ENCODE peak calls at places on chromosomes 6 and 20, in eight cellular contexts. I is HS-5; N is Peyer's patch; O is HuH-7; A is pancreas; M is stimulated activated CD4-positive, alpha-beta T cell treated with anti-CD3 and anti-CD28 coated beads, Interleukin-4, amount 100 ng/mL, for 4 hours; B is NCI-H510A treated with DMSO at 0.1 percent for 48 hours; R is activated naive CD8-positive, alpha-beta T cell treated with anti-CD3 and anti-CD28 coated beads, Interleukin-2, amount 50 U/mL, for 24 hours. H is an unnamed sample.

GRCh38 chr6:84033523-84034451 is at the start of gene MRAP2:
- DNase-seq in B (no peak), O (peak; percentile 52), R (peak; percentile 2), N (peak; percentile 75), A (peak; percentile 16), I (no peak), M (no peak), H (no peak)

GRCh38 chr6:35031611-35032529 is 109.3 kb downstream of the TCP11 start:
- DNase-seq in O (no peak), B (no peak), M (no peak), R (no peak), N (no peak), I (no peak), A (no peak), H (no peak)

GRCh38 chr6:53647437-53648094 is 18.0 kb downstream of the KLHL31 start:
- DNase-seq in R (peak; percentile 36), A (no peak), B (no peak), I (peak; percentile 6), N (no peak), O (no peak), M (no peak), H (peak; percentile 54)

GRCh38 chr6:152428126-152428525 is 209.0 kb downstream of the SYNE1 start:
- DNase-seq in R (no peak), M (no peak), I (no peak), A (no peak), B (no peak), N (no peak), O (no peak), H (no peak)

GRCh38 chr6:147868493-147869222 is 360.2 kb downstream of the SAMD5 start:
- DNase-seq in B (peak; percentile 3), R (no peak), A (no peak), O (no peak), N (no peak), M (no peak), I (no peak), H (no peak)

GRCh38 chr6:158026901-158027589 is 45.4 kb downstream of the SYNJ2 start:
- DNase-seq in R (no peak), I (no peak), N (peak; percentile 47), B (no peak), M (no peak), O (no peak), A (no peak), H (no peak)

GRCh38 chr6:167089243-167090142 is 33.4 kb upstream of the CCR6 start:
- DNase-seq in M (no peak), O (no peak), B (no peak), N (no peak), I (no peak), A (no peak), R (no peak), H (no peak)

GRCh38 chr20:1827974-1828785 is 67.0 kb upstream of the SIRPA start:
- DNase-seq in R (no peak), B (no peak), I (no peak), M (no peak), N (peak; percentile 68), O (peak; percentile 90), A (peak; percentile 66), H (no peak)

GRCh38 chr20:16661738-16662137 is 68.1 kb upstream of the SNRPB2 start:
- DNase-seq in A (no peak), N (no peak), O (no peak), M (no peak), I (no peak), B (no peak), R (no peak), H (no peak)

GRCh38 chr6:13413906-13414555 is 73.4 kb downstream of the GFOD1 start:
- DNase-seq in O (no peak), A (no peak), I (no peak), B (no peak), N (no peak), R (no peak), M (no peak), H (no peak)

GRCh38 chr6:7051780-7052440 is 55.9 kb upstream of the RREB1 start:
- DNase-seq in O (peak; percentile 71), M (peak; percentile 43), B (peak; percentile 36), R (peak; percentile 48), N (peak; percentile 79), A (peak; percentile 74), I (no peak), H (peak; percentile 64)

GRCh38 chr20:63106108-63106764 is 99.5 kb upstream of the BHLHE23 start:
- DNase-seq in O (no peak), A (peak; percentile 75), N (no peak), I (no peak), R (no peak), B (no peak), M (no peak), H (no peak)

GRCh38 chr6:159908535-159908934 is 17.7 kb downstream of the MAS1 start:
- DNase-seq in A (no peak), N (no peak), O (no peak), M (no peak), I (no peak), B (no peak), R (no peak), H (no peak)

GRCh38 chr20:8777866-8778265 is 291.0 kb upstream of the PLCB4 start:
- DNase-seq in I (peak; percentile 9), R (no peak), O (no peak), A (no peak), B (no peak), M (no peak), N (no peak), H (no peak)

GRCh38 chr20:57220187-57221165 is 46.0 kb downstream of the BMP7 start:
- DNase-seq in A (no peak), I (no peak), R (no peak), N (peak; percentile 7), M (no peak), O (no peak), B (no peak), H (no peak)

GRCh38 chr6:90000864-90001731 is 106.8 kb downstream of the GJA10 start:
- DNase-seq in O (no peak), N (no peak), M (no peak), R (no peak), I (no peak), A (no peak), B (peak; percentile 22), H (no peak)

GRCh38 chr6:133114973-133115372 is 126.2 kb upstream of the EYA4 start:
- DNase-seq in O (no peak), N (no peak), R (no peak), A (no peak), M (no peak), B (no peak), I (no peak), H (no peak)

GRCh38 chr6:70779934-70780333 is 112.3 kb downstream of the SMAP1 start:
- DNase-seq in R (no peak), N (no peak), B (no peak), M (no peak), A (no peak), I (no peak), O (no peak), H (no peak)

GRCh38 chr6:30044630-30045029 is 16.4 kb upstream of the POLR1H start:
- DNase-seq in A (no peak), M (no peak), R (no peak), N (no peak), I (peak; percentile 53), B (no peak), O (no peak), H (no peak)

GRCh38 chr20:18101125-18101820 is 36.4 kb upstream of the KAT14 start:
- DNase-seq in O (peak; percentile 44), M (no peak), N (no peak), R (no peak), I (no peak), A (no peak), B (no peak), H (no peak)

GRCh38 chr6:161215876-161216615 is 57.8 kb downstream of the AGPAT4 start:
- DNase-seq in B (no peak), O (no peak), R (no peak), A (no peak), M (no peak), N (no peak), I (no peak), H (no peak)

GRCh38 chr6:79984261-79984660 is 20.2 kb upstream of the TTK start:
- DNase-seq in O (peak; percentile 12), A (no peak), N (no peak), M (no peak), B (no peak), R (no peak), I (no peak), H (peak; percentile 45)

GRCh38 chr20:9889270-9889981 is 50.5 kb upstream of the PAK5 start:
- DNase-seq in A (no peak), B (no peak), N (no peak), M (no peak), R (no peak), I (peak; percentile 10), O (no peak), H (no peak)

GRCh38 chr6:23784313-23784919 is 341.6 kb upstream of the NRSN1 start:
- DNase-seq in R (no peak), I (no peak), N (no peak), O (no peak), B (no peak), M (no peak), A (no peak), H (no peak)

GRCh38 chr6:84967389-84967788 is 203.0 kb upstream of the TBX18 start:
- DNase-seq in I (peak; percentile 24), O (peak; percentile 22), B (no peak), N (no peak), A (peak; percentile 5), R (no peak), M (no peak), H (no peak)

GRCh38 chr6:128239146-128239545 is 281.3 kb downstream of the PTPRK start:
- DNase-seq in A (no peak), I (no peak), M (no peak), N (no peak), R (no peak), B (no peak), O (no peak), H (no peak)

GRCh38 chr6:118086189-118086588 is 179.1 kb downstream of the SLC35F1 start:
- DNase-seq in B (no peak), N (no peak), O (no peak), I (no peak), A (no peak), R (no peak), M (no peak), H (no peak)

GRCh38 chr20:40868568-40869223 is 159.9 kb upstream of the TOP1 start:
- DNase-seq in A (peak; percentile 3), M (no peak), B (no peak), I (peak; percentile 10), O (no peak), N (no peak), R (no peak), H (no peak)

GRCh38 chr20:48143435-48144081 is 358.3 kb upstream of the SULF2 start:
- DNase-seq in A (no peak), N (no peak), M (no peak), B (no peak), I (no peak), R (no peak), O (no peak), H (no peak)

GRCh38 chr6:12132351-12133222 is 120.5 kb downstream of the HIVEP1 start:
- DNase-seq in O (no peak), N (no peak), A (no peak), M (no peak), R (no peak), I (no peak), B (no peak), H (no peak)

GRCh38 chr6:49556429-49556837 is 6.0 kb downstream of the C6orf141 start:
- DNase-seq in R (no peak), A (peak; percentile 65), N (no peak), M (no peak), I (peak; percentile 71), B (peak; percentile 95), O (peak; percentile 46), H (no peak)

H was measured in central memory CD4-positive, alpha-beta T cell.